ENCODE peak calls at places on chromosome 18, in ten cellular contexts. B is naive thymus-derived CD4-positive, alpha-beta T cell; A is left ventricle myocardium superior; N is left lung; D is psoas muscle; S is lung; E is effector memory CD8-positive, alpha-beta T cell; Q is activated naive CD4-positive, alpha-beta T cell treated with anti-CD3 and anti-CD28 coated beads, Interleukin-2, amount 50 U/mL, for 72 hours; U is naive thymus-derived CD8-positive, alpha-beta T cell; P is foreskin keratinocyte. Y is an unnamed sample.

GRCh38 chr18:78542204-78542603 is 437.4 kb upstream of the SALL3 start:
- ATAC-seq in B (peak; percentile 36), A (peak; percentile 96), N (peak; percentile 98), D (no peak), S (peak; percentile 86), E (no peak), Q (no peak), U (no peak), P (no peak), Y (no peak)

GRCh38 chr18:52499018-52499417 is 159.0 kb downstream of the DCC start:
- ATAC-seq in B (no peak), A (no peak), N (no peak), D (no peak), S (no peak), E (no peak), Q (no peak), U (no peak), P (no peak), Y (no peak)

GRCh38 chr18:48547456-48548403 is 8.9 kb downstream of the CTIF start:
- ATAC-seq in B (no peak), A (peak; percentile 79), N (peak; percentile 53), D (peak; percentile 78), S (no peak), E (no peak), Q (peak; percentile 39), U (no peak), P (peak; percentile 90), Y (peak; percentile 80)

GRCh38 chr18:63162271-63163014 is 157.1 kb downstream of the BCL2 start:
- ATAC-seq in B (no peak), A (peak; percentile 21), N (peak; percentile 52), D (no peak), S (no peak), E (peak; percentile 2), Q (no peak), U (no peak), P (no peak), Y (peak; percentile 5)

GRCh38 chr18:58161659-58162058 is 117.6 kb downstream of the NEDD4L start:
- ATAC-seq in B (no peak), A (no peak), N (no peak), D (no peak), S (no peak), E (no peak), Q (no peak), U (no peak), P (no peak), Y (no peak)

GRCh38 chr18:11154369-11154982 is 5.1 kb upstream of the PIEZO2 start:
- ATAC-seq in B (no peak), A (no peak), N (peak; percentile 50), D (no peak), S (no peak), E (no peak), Q (no peak), U (no peak), P (no peak), Y (no peak)

GRCh38 chr18:8798996-8799395 is 93.6 kb downstream of the MTCL1 start:
- ATAC-seq in B (no peak), A (peak; percentile 59), N (no peak), D (peak; percentile 58), S (no peak), E (no peak), Q (no peak), U (no peak), P (no peak), Y (no peak)

GRCh38 chr18:48060947-48061346 is 130.5 kb upstream of the SMAD2 start:
- ATAC-seq in B (no peak), A (no peak), N (no peak), D (no peak), S (no peak), E (no peak), Q (no peak), U (no peak), P (no peak), Y (no peak)

GRCh38 chr18:3816601-3817363 is 366.8 kb downstream of the TGIF1 start:
- ATAC-seq in B (peak; percentile 32), A (peak; percentile 44), N (peak; percentile 76), D (no peak), S (peak; percentile 83), E (no peak), Q (no peak), U (no peak), P (peak; percentile 97), Y (no peak)

GRCh38 chr18:44805643-44806042 is 125.0 kb downstream of the SETBP1 start:
- ATAC-seq in B (peak; percentile 65), A (no peak), N (no peak), D (no peak), S (no peak), E (peak; percentile 92), Q (peak; percentile 50), U (no peak), P (no peak), Y (no peak)

GRCh38 chr18:2641638-2642037 is 13.9 kb upstream of the SMCHD1 start:
- ATAC-seq in B (peak; percentile 18), A (peak; percentile 30), N (peak; percentile 74), D (no peak), S (no peak), E (peak; percentile 38), Q (peak; percentile 79), U (peak; percentile 23), P (no peak), Y (peak; percentile 71)

GRCh38 chr18:49678440-49678839 is 116.6 kb downstream of the LIPG start:
- ATAC-seq in B (no peak), A (no peak), N (no peak), D (no peak), S (no peak), E (no peak), Q (no peak), U (no peak), P (no peak), Y (no peak)

GRCh38 chr18:79227617-79228016 is 158.4 kb downstream of the ATP9B start:
- ATAC-seq in B (no peak), A (peak; percentile 73), N (no peak), D (no peak), S (no peak), E (no peak), Q (no peak), U (no peak), P (no peak), Y (no peak)

GRCh38 chr18:5891361-5892215 is 3.7 kb downstream of the TMEM200C start:
- ATAC-seq in B (no peak), A (no peak), N (no peak), D (no peak), S (no peak), E (no peak), Q (no peak), U (no peak), P (no peak), Y (no peak)

GRCh38 chr18:3970929-3971328 is 484.2 kb downstream of the DLGAP1 start:
- ATAC-seq in B (no peak), A (peak; percentile 61), N (no peak), D (no peak), S (no peak), E (no peak), Q (no peak), U (no peak), P (no peak), Y (no peak)

GRCh38 chr18:8749492-8749891 is 44.1 kb downstream of the MTCL1 start:
- ATAC-seq in B (no peak), A (no peak), N (no peak), D (no peak), S (no peak), E (no peak), Q (no peak), U (no peak), P (no peak), Y (no peak)

GRCh38 chr18:74528913-74529312 is 5.4 kb upstream of the CNDP1 start:
- ATAC-seq in B (no peak), A (no peak), N (no peak), D (no peak), S (no peak), E (no peak), Q (no peak), U (no peak), P (no peak), Y (no peak)

GRCh38 chr18:59546164-59546563 is 151.1 kb downstream of the CCBE1 start:
- ATAC-seq in B (no peak), A (no peak), N (peak; percentile 46), D (no peak), S (peak; percentile 44), E (no peak), Q (no peak), U (no peak), P (peak; percentile 94), Y (peak; percentile 37)

GRCh38 chr18:35605686-35606417 is 24.3 kb downstream of the GALNT1 start:
- ATAC-seq in B (no peak), A (no peak), N (no peak), D (no peak), S (no peak), E (peak; percentile 54), Q (peak; percentile 63), U (no peak), P (peak; percentile 81), Y (peak; percentile 68)

GRCh38 chr18:59823611-59824195 is 76.1 kb upstream of the PMAIP1 start:
- ATAC-seq in B (no peak), A (peak; percentile 89), N (peak; percentile 96), D (no peak), S (no peak), E (no peak), Q (no peak), U (no peak), P (peak; percentile 84), Y (no peak)

GRCh38 chr18:47530695-47531094 is 279.2 kb upstream of the SKOR2 start:
- ATAC-seq in B (no peak), A (peak; percentile 39), N (no peak), D (no peak), S (no peak), E (no peak), Q (no peak), U (no peak), P (no peak), Y (no peak)

GRCh38 chr18:45774065-45774521 is 50.1 kb downstream of the SLC14A1 start:
- ATAC-seq in B (peak; percentile 55), A (no peak), N (no peak), D (no peak), S (no peak), E (peak; percentile 77), Q (peak; percentile 58), U (peak; percentile 41), P (peak; percentile 70), Y (peak; percentile 80)

GRCh38 chr18:37254256-37254880 is 311.2 kb downstream of the CELF4 start:
- ATAC-seq in B (no peak), A (peak; percentile 61), N (peak; percentile 24), D (no peak), S (no peak), E (no peak), Q (no peak), U (no peak), P (peak; percentile 43), Y (no peak)

GRCh38 chr18:12066910-12067511 is 26.6 kb upstream of the ANKRD62 start:
- ATAC-seq in B (no peak), A (no peak), N (no peak), D (no peak), S (no peak), E (no peak), Q (no peak), U (no peak), P (no peak), Y (no peak)

GRCh38 chr18:34921811-34922385 is 119.3 kb upstream of the MAPRE2 start:
- ATAC-seq in B (no peak), A (no peak), N (no peak), D (no peak), S (no peak), E (no peak), Q (no peak), U (no peak), P (no peak), Y (no peak)

Y was measured in activated T-helper 17 cell treated with anti-CD3 and anti-CD28 coated beads, Interleukin-2, amount 50 U/mL, for 72 hours.